ENCODE peak calls at places on chromosomes 4 and X, in nine cellular contexts. I, U, Y, G, L, B, V, C and T are unnamed samples.

GRCh38 chrX:9440116-9440844 is 24.6 kb upstream of the TBL1X start:
- DNase-seq in I (no peak), U (no peak), Y (no peak), G (no peak), L (no peak), B (no peak), V (no peak), C (no peak), T (no peak)

GRCh38 chr4:25101836-25102235 is 58.4 kb downstream of the SEPSECS start:
- DNase-seq in I (no peak), U (no peak), Y (no peak), G (no peak), L (no peak), B (no peak), V (no peak), C (no peak), T (no peak)

GRCh38 chr4:149605601-149606378 is 209.9 kb downstream of the IQCM start:
- DNase-seq in I (no peak), U (no peak), Y (no peak), G (no peak), L (no peak), B (no peak), V (peak; percentile 68), C (no peak), T (peak; percentile 2)

GRCh38 chr4:106494066-106494465 is 125.5 kb upstream of the GIMD1 start:
- DNase-seq in I (no peak), U (no peak), Y (no peak), G (no peak), L (no peak), B (no peak), V (peak; percentile 71), C (no peak), T (no peak)

GRCh38 chr4:1183985-1184773 is 11.8 kb upstream of the SPON2 start:
- DNase-seq in I (no peak), U (no peak), Y (no peak), G (no peak), L (no peak), B (peak; percentile 44), V (no peak), C (no peak), T (no peak)

GRCh38 chrX:154002215-154002719 is 17.4 kb downstream of the IRAK1 start:
- DNase-seq in I (peak; percentile 71), U (no peak), Y (peak; percentile 54), G (no peak), L (no peak), B (peak; percentile 44), V (peak; percentile 47), C (peak; percentile 72), T (no peak)

GRCh38 chrX:1138476-1138875 is 74.0 kb downstream of the CRLF2 start:
- DNase-seq in I (no peak), U (no peak), Y (no peak), G (no peak), L (no peak), B (no peak), V (no peak), C (no peak), T (no peak)

GRCh38 chr4:40199999-40200880 is 3.4 kb downstream of the RHOH start:
- DNase-seq in I (peak; percentile 88), U (no peak), Y (no peak), G (no peak), L (peak; percentile 71), B (no peak), V (peak; percentile 29), C (peak; percentile 77), T (no peak)

GRCh38 chr4:6720202-6720699 is 4.3 kb downstream of the BLOC1S4 start:
- DNase-seq in I (peak; percentile 87), U (peak; percentile 97), Y (peak; percentile 86), G (peak; percentile 88), L (peak; percentile 78), B (peak; percentile 80), V (peak; percentile 76), C (peak; percentile 69), T (no peak)

GRCh38 chr4:3387943-3388348 is 53.8 kb upstream of the HGFAC start:
- DNase-seq in I (no peak), U (peak; percentile 92), Y (no peak), G (peak; percentile 84), L (peak; percentile 5), B (peak; percentile 27), V (peak; percentile 55), C (peak; percentile 56), T (no peak)

GRCh38 chr4:28654618-28655017 is 1794.0 kb downstream of the STIM2 start:
- DNase-seq in I (no peak), U (no peak), Y (no peak), G (no peak), L (no peak), B (no peak), V (peak; percentile 18), C (no peak), T (no peak)

GRCh38 chr4:1952046-1952700 is 56.6 kb downstream of the NELFA start:
- DNase-seq in I (no peak), U (no peak), Y (no peak), G (no peak), L (no peak), B (no peak), V (no peak), C (no peak), T (no peak)

GRCh38 chrX:153905481-153906095 is 1.1 kb downstream of the AVPR2 start:
- DNase-seq in I (no peak), U (no peak), Y (no peak), G (no peak), L (no peak), B (no peak), V (no peak), C (no peak), T (no peak)

GRCh38 chr4:132344924-132345828 is 803.9 kb upstream of the PCDH10 start:
- DNase-seq in I (no peak), U (no peak), Y (peak; percentile 61), G (no peak), L (no peak), B (no peak), V (no peak), C (no peak), T (no peak)

GRCh38 chr4:180618396-180618795 is 1624.8 kb upstream of the TENM3 start:
- DNase-seq in I (no peak), U (no peak), Y (no peak), G (no peak), L (no peak), B (no peak), V (no peak), C (no peak), T (no peak)

GRCh38 chr4:89293299-89293698 is 14.3 kb downstream of the GPRIN3 start:
- DNase-seq in I (no peak), U (no peak), Y (no peak), G (peak; percentile 68), L (peak; percentile 59), B (no peak), V (no peak), C (no peak), T (no peak)

GRCh38 chrX:8867454-8867853 is 66.3 kb upstream of the FAM9A start:
- DNase-seq in I (no peak), U (no peak), Y (no peak), G (no peak), L (no peak), B (no peak), V (peak; percentile 10), C (no peak), T (no peak)

GRCh38 chr4:80202190-80202711 is 4.9 kb downstream of the PRDM8 start:
- DNase-seq in I (no peak), U (peak; percentile 97), Y (no peak), G (peak; percentile 79), L (peak; percentile 63), B (peak; percentile 79), V (peak; percentile 74), C (peak; percentile 74), T (no peak)
- H3K4me3 ChIP-seq in I (no peak overlapping the region), U (peak overlapping the region; percentile 23), Y (no peak overlapping the region), G (peak overlapping the region; percentile 51), L (peak overlapping the region; percentile 37), B (peak overlapping the region; percentile 44), V (peak overlapping the region; percentile 54), C (peak overlapping the region; percentile 57), T (peak overlapping the region; percentile 29)

GRCh38 chr4:88230953-88231835 is 53.2 kb downstream of the PPM1K start:
- DNase-seq in I (no peak), U (no peak), Y (no peak), G (no peak), L (no peak), B (peak; percentile 57), V (peak; percentile 31), C (no peak), T (no peak)
- H3K4me3 ChIP-seq in I (no peak overlapping the region), U (peak overlapping the region; percentile 49), Y (no peak overlapping the region), G (peak overlapping the region; percentile 29), L (no peak overlapping the region), B (no peak overlapping the region), V (no peak overlapping the region), C (no peak overlapping the region), T (no peak overlapping the region)

DNA sequence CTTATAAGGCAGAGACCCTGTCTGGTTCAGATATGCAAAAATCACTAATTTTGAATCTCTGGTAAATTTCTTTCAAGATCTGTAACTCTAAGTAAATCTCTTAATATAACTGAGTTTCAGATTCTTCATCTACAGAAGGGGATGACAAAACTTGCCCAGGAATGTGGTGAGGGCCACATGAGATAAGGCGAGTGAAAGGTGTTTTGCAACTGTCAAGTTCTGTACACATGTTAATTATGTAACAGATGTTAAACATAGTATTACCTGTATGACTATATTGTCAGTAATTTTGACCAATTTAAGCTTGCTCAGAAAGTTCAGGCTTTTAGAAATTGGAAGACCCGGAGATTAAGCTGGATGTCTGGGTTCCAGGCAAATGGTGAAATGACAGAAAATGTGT is 549 bp upstream of the GLRB start:
- DNase-seq in I (no peak), U (no peak), Y (no peak), G (no peak), L (no peak), B (no peak), V (no peak), C (no peak), T (no peak)
- H3K4me3 ChIP-seq in I (no peak overlapping the region), U (peak overlapping the region; percentile 68), Y (no peak overlapping the region), G (peak overlapping the region; percentile 65), L (no peak overlapping the region), B (peak overlapping the region; percentile 83), V (peak overlapping the region; percentile 42), C (no peak overlapping the region), T (no peak overlapping the region)

DNA sequence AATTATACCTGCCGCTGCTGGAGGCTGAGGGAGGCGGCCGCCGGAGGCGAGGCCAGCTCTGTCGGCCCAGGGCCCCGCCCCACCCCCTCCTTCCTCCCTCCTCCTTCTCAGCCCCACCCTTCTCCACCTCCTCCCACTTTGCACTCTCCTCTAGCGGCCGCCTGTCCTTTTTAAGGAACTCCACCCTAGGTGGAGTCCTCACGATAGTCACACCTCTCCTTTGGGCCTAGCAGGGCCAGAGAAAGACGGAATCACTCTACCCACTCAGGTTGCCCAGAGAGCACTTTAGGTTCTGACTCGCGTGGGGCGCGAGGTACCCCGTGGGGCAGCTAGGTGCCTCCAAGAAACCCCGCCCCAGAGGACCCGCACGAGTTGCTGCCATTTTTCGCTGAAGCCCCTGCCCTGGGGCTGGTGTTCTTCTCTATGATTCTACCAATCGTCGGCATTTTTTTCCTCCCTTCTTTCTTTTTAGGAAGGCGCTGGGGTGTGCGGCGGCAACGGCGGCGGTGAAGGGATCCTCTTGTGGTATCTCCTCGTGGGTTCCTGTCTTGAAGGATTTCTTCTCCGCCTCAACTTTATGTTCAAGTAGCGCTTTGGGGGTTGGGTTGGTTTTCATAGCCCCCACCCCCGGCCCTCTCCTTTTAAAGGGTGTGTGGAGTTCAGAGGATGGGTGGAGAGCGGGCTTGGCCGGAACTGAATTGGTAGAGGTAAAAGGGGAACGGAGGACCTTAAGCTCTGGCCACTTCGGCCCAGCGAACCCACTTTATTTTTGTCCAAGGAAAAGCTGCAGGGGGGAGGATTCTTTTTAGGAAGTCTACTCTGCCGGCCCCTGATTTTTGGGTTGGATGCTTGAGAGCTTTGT is at the start of gene KLF8:
- DNase-seq in I (no peak), U (no peak), Y (peak; percentile 43), G (no peak), L (peak; percentile 28), B (peak; percentile 8), V (peak; percentile 14), C (peak; percentile 34), T (no peak)
- H3K4me3 ChIP-seq in I (no peak within 1 kb of the TSS), U (peak within 1 kb of the TSS; percentile 43), Y (no peak within 1 kb of the TSS), G (peak within 1 kb of the TSS; percentile 46), L (no peak within 1 kb of the TSS), B (peak within 1 kb of the TSS; percentile 26), V (no peak within 1 kb of the TSS), C (peak within 1 kb of the TSS; percentile 56), T (peak within 1 kb of the TSS; percentile 53)